ENCODE peak calls at places on chromosome 13, in four cellular contexts. E is thoracic aorta, U is A673, T is esophagus muscularis mucosa. F is an unnamed sample.
A peak's percentile ranks its signal among the peaks of the same experiment; 100 is the strongest.

GRCh38 chr13:75505327-75505726 is 23.4 kb upstream of the TBC1D4 start:
- DNase-seq in U (no peak), E (no peak), T (no peak), F (no peak)

GRCh38 chr13:24834902-24835510 is 71.0 kb downstream of the RNF17 start:
- DNase-seq in E (no peak), T (no peak), U (peak; percentile 9), F (no peak)

GRCh38 chr13:102028846-102029245 is 373.0 kb downstream of the FGF14 start:
- DNase-seq in T (no peak), E (no peak), U (no peak), F (no peak)

GRCh38 chr13:31122544-31123260 is 39.0 kb downstream of the HSPH1 start:
- DNase-seq in E (no peak), U (no peak), T (peak; percentile 77), F (no peak)

GRCh38 chr13:76764429-76764828 is 121.8 kb downstream of the KCTD12 start:
- DNase-seq in E (no peak), T (no peak), U (peak; percentile 8), F (no peak)

GRCh38 chr13:103178986-103179695 is 112.9 kb upstream of the SLC10A2 start:
- DNase-seq in T (no peak), U (no peak), E (no peak), F (no peak)

GRCh38 chr13:25882732-25883357 is 169.0 kb downstream of the SHISA2 start:
- DNase-seq in T (no peak), E (no peak), U (peak; percentile 50), F (no peak)

GRCh38 chr13:35881360-35881759 is 249.8 kb downstream of the DCLK1 start:
- DNase-seq in U (peak; percentile 11), E (no peak), T (no peak), F (no peak)

GRCh38 chr13:74026753-74027152 is 107.5 kb downstream of the KLF12 start:
- DNase-seq in E (no peak), U (peak; percentile 25), T (no peak), F (no peak)

GRCh38 chr13:113547248-113547971 is 37.1 kb upstream of the TFDP1 start:
- DNase-seq in T (peak; percentile 72), U (no peak), E (no peak), F (peak; percentile 20)

GRCh38 chr13:89401209-89401810 is 1730.1 kb downstream of the SLITRK5 start:
- DNase-seq in U (peak; percentile 62), T (no peak), E (no peak), F (no peak)

GRCh38 chr13:40592035-40592434 is 74.4 kb downstream of the FOXO1 start:
- DNase-seq in U (no peak), E (no peak), T (no peak), F (no peak)
- H3K4me1 ChIP-seq in U (peaks cover 10% of the 10 kb centered on the region), E (peaks cover 37% of the 10 kb centered on the region), T (peaks cover 96% of the 10 kb centered on the region), F (peaks cover 20% of the 10 kb centered on the region)

GRCh38 chr13:97278395-97279078 is 56.4 kb downstream of the MBNL2 start:
- DNase-seq in E (no peak), U (no peak), T (no peak), F (no peak)

GRCh38 chr13:97281028-97281427 is 58.9 kb downstream of the MBNL2 start:
- DNase-seq in T (no peak), U (no peak), E (no peak), F (no peak)

GRCh38 chr13:97280478-97280877 is 58.3 kb downstream of the MBNL2 start:
- DNase-seq in E (no peak), T (no peak), U (no peak), F (no peak)

GRCh38 chr13:97279079-97279411 is 56.9 kb downstream of the MBNL2 start:
- DNase-seq in E (no peak), T (no peak), U (no peak), F (no peak)

GRCh38 chr13:97279913-97280312 is 57.8 kb downstream of the MBNL2 start:
- DNase-seq in T (no peak), U (peak; percentile 39), E (no peak), F (no peak)
- H3K4me1 ChIP-seq in T (peaks cover 100% of the 10 kb centered on the region), U (peaks cover 18% of the 10 kb centered on the region), E (peaks cover 77% of the 10 kb centered on the region), F (peaks cover 3% of the 10 kb centered on the region)

GRCh38 chr13:46621133-46621532 is 68.2 kb downstream of the LRCH1 start:
- DNase-seq in U (no peak), T (no peak), E (no peak), F (no peak)

GRCh38 chr13:46617382-46617781 is 64.4 kb downstream of the LRCH1 start:
- DNase-seq in U (no peak), T (no peak), E (no peak), F (no peak)

GRCh38 chr13:46617885-46618284 is 64.9 kb downstream of the LRCH1 start:
- DNase-seq in U (no peak), T (no peak), E (no peak), F (no peak)

GRCh38 chr13:46622013-46622917 is 69.3 kb downstream of the LRCH1 start:
- DNase-seq in T (no peak), E (no peak), U (peak; percentile 49), F (no peak)

DNA sequence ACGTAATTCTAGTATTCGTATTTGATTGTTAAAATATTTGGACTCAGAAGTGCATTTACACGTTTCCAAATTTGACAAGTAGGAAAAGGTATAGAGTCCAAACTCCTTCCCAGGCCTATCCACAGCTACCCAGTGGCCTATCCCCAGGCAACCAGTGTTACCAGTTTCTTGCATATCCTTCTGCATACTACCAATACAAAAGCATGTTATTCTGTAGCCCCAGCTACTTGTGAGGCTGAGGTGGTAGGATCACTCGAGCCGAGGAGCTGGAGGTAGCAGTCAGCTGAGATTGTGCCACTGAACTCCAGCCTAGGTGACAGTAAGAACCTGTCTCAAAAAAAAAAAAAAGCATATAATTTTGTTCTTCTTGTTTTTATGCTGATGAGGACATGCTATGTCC is 67.1 kb downstream of the LRCH1 start:
- DNase-seq in U (no peak), T (peak; percentile 17), E (no peak), F (no peak)
- H3K4me1 ChIP-seq in U (peaks cover 78% of the 10 kb centered on the region), T (peaks cover 98% of the 10 kb centered on the region), E (peaks cover 38% of the 10 kb centered on the region), F (no peaks in the 10 kb centered on the region)

DNA sequence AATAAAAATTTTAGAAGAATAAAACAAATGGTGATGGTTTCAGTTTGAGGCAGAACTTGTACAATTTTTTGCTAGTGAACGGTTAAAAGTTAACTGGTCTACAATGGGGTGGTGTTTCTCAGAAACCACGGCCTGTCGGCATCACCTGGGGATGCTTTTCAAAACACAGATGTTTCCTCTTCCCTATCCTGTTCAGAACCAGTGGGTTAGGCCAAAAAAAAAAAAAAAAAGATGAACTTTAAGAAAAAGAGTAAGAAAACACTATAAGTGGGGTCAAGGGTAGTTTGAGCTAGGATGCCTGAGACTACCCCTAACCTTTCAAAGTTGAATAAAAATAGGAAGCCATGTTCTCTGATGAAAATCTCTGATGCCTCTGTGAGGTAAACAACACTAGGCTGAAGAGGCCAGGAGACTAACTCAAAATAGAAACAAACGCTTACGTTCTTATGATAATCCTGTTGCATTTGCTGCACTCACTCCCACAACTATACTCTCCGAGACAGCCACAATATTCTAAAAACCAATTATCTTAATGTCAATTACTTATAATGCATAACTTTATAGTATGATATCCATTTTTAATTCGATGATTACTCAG is 3.3 kb downstream of the MTIF3 start:
- DNase-seq in U (no peak), E (no peak), T (no peak), F (no peak)
- H3K4me1 ChIP-seq in U (no peaks in the 10 kb centered on the region), E (peaks cover 14% of the 10 kb centered on the region), T (peaks cover 29% of the 10 kb centered on the region), F (no peaks in the 10 kb centered on the region)

DNA sequence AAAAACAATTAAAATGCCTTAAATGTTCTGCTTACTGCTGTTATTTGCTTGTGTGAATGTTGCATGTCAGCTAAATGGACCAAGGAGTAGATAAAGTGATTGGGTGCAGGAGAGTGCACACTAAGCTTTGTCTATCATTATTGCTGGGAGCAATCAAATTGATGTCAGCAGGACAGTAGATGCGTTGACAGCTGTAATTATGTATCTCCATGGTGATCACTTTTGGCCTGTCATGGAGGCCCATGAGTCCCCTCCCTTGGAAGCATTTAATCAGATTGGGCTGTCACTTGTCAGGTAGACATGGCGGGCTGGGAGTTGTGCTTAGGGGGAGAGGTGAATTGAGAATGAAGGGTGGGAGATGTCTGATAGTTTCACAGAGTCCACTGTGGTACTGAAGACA is 215.3 kb downstream of the PCCA start:
- DNase-seq in U (peak; percentile 66), T (no peak), E (no peak), F (no peak)
- H3K4me1 ChIP-seq in U (peaks cover 70% of the 10 kb centered on the region), T (no peaks in the 10 kb centered on the region), E (no peaks in the 10 kb centered on the region), F (no peaks in the 10 kb centered on the region)

GRCh38 chr13:22061371-22061805 is 390.5 kb downstream of the FGF9 start:
- DNase-seq in E (no peak), T (peak; percentile 78), U (no peak), F (no peak)
- H3K4me1 ChIP-seq in E (no peaks in the 10 kb centered on the region), T (no peaks in the 10 kb centered on the region), U (no peaks in the 10 kb centered on the region), F (no peaks in the 10 kb centered on the region)

DNA sequence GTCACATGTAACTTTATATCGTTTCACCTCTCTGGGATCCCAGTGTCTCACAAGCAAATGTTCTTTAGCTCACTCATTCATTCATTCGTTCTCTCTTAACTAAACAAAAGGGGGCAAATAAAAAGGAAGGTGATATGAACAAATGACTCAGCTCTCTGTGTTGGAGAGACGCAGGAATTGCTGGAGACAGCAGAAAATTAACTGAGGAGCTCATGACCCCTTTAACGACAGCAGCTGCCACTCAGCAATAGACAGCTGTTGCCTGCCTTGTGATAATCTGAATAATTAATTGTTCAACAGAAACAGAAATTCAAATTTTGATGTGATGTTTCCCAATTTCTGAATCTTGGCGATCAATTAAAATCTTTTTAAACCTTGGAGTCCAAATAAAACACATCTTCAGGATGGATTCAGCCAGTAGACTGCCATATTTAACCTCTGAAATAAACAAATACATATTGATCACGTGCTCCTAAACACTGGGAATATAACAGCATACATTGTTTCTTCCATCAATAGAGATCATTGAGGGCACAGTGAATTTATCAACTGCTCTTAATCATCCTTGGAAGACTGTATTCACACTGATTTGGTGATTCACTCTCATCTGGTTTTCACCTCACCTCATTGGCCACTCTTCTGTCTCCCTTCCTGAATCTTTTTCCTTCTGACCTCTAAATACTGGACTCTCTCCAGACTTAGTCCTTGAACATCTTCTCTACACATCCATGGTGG is 63.3 kb downstream of the MBNL2 start:
- DNase-seq in U (no peak), E (no peak), T (no peak), F (no peak)
- H3K4me1 ChIP-seq in U (no peaks in the 10 kb centered on the region), E (peaks cover 41% of the 10 kb centered on the region), T (peaks cover 98% of the 10 kb centered on the region), F (peaks cover 16% of the 10 kb centered on the region)

GRCh38 chr13:49996951-49997895 is at the start of gene TRIM13:
- DNase-seq in E (peak; percentile 65), U (peak; percentile 92), T (peak; percentile 97), F (peak; percentile 87)

GRCh38 chr13:49993666-49994065 is 3.2 kb upstream of the TRIM13 start:
- DNase-seq in E (no peak), U (no peak), T (no peak), F (no peak)

GRCh38 chr13:49997935-49998334 is 1.1 kb downstream of the TRIM13 start:
- DNase-seq in U (no peak), E (no peak), T (no peak), F (no peak)

GRCh38 chr13:49996166-49996915 is 501 bp upstream of the TRIM13 start:
- DNase-seq in U (peak; percentile 96), E (peak; percentile 54), T (peak; percentile 95), F (peak; percentile 90)

DNA sequence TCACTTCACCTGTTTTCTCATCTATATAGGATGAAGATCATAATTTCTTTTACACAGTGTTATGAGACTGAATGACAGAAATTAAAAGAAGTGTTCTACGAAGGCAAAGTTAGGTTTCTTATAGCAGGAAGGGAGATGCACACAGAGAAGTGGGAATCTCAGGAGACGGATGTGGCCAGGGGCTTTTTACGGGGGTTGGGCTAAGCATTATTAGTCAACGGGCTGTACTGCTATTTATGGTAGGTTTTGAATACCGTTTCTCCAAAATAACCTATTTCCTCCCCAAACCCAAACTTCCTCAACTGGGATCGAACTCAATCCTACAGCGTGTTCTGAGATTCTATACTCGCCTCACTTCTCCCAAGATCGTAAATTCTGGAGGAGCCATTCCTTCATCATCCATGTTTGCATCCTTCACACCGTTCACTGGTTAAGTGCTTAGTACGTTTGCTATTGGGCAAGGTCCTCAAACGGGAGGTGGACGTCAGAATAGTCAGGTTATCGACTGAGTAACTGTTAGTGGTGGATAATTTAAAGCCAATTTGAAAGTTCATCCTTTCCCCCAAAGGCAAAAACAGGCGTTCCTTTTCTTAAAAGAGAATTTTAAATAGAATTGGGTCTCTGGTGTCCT is 1.2 kb upstream of the TRIM13 start:
- DNase-seq in T (no peak), E (no peak), U (no peak), F (no peak)
- H3K4me1 ChIP-seq in T (peaks cover 38% of the 10 kb centered on the region), E (peaks cover 27% of the 10 kb centered on the region), U (peaks cover 23% of the 10 kb centered on the region), F (no peaks in the 10 kb centered on the region)